ENCODE peak calls at places on chromosomes 12 and 14, in ten cellular contexts. F is progenitor cell of endocrine pancreas; T is DND-41; C is H9; Z is CD4-positive, alpha-beta T cell; U is thoracic aorta; I is epithelial cell of esophagus; K is right lobe of liver; O is WTC11; Y is HL-60. X is an unnamed sample.
A peak's percentile ranks its signal among the peaks of the same experiment; 100 is the strongest.

GRCh38 chr12:67765969-67766368 is 117.4 kb downstream of the DYRK2 start:
- DNase-seq in F (no peak), T (no peak), C (no peak), Z (no peak), U (no peak), I (no peak), K (no peak), O (no peak), Y (no peak), X (no peak)

GRCh38 chr12:57764662-57765002 is 2.2 kb downstream of the CYP27B1 start:
- DNase-seq in F (no peak), T (no peak), C (peak; percentile 59), Z (no peak), U (no peak), I (no peak), K (no peak), O (no peak), Y (no peak), X (peak; percentile 52)

GRCh38 chr14:72664651-72665050 is 229.2 kb downstream of the DPF3 start:
- DNase-seq in F (no peak), T (no peak), C (no peak), Z (no peak), U (no peak), I (no peak), K (no peak), O (no peak), Y (no peak), X (no peak)

GRCh38 chr14:22900088-22900799 is 17.2 kb downstream of the REM2 start:
- DNase-seq in F (no peak), T (peak; percentile 38), C (peak; percentile 64), Z (peak; percentile 41), U (no peak), I (peak; percentile 82), K (no peak), O (peak; percentile 28), Y (peak; percentile 66), X (peak; percentile 66)

GRCh38 chr14:77023001-77023996 is 5.2 kb downstream of the IRF2BPL start:
- DNase-seq in F (peak; percentile 57), T (no peak), C (peak; percentile 65), Z (no peak), U (no peak), I (peak; percentile 65), K (peak; percentile 91), O (peak; percentile 44), Y (no peak), X (peak; percentile 77)

GRCh38 chr12:92971869-92972524 is 42.9 kb upstream of the EEA1 start:
- DNase-seq in F (no peak), T (no peak), C (no peak), Z (no peak), U (no peak), I (peak; percentile 83), K (no peak), O (no peak), Y (peak; percentile 19), X (no peak)

GRCh38 chr12:15527201-15527782 is 205.0 kb downstream of the PTPRO start:
- DNase-seq in F (no peak), T (no peak), C (peak; percentile 53), Z (no peak), U (no peak), I (peak; percentile 41), K (no peak), O (no peak), Y (no peak), X (peak; percentile 14)

GRCh38 chr12:120939523-120939922 is 35.4 kb upstream of the SPPL3 start:
- DNase-seq in F (no peak), T (no peak), C (no peak), Z (no peak), U (no peak), I (no peak), K (no peak), O (no peak), Y (peak; percentile 88), X (no peak)

GRCh38 chr12:82149045-82149444 is 209.1 kb downstream of the CCDC59 start:
- DNase-seq in F (no peak), T (no peak), C (no peak), Z (no peak), U (no peak), I (no peak), K (no peak), O (no peak), Y (no peak), X (no peak)

GRCh38 chr14:92599786-92600185 is 86.2 kb downstream of the RIN3 start:
- DNase-seq in F (no peak), T (no peak), C (no peak), Z (no peak), U (no peak), I (peak; percentile 10), K (no peak), O (no peak), Y (no peak), X (no peak)

GRCh38 chr14:92601757-92602417 is 88.3 kb downstream of the RIN3 start:
- DNase-seq in F (no peak), T (no peak), C (no peak), Z (no peak), U (no peak), I (no peak), K (no peak), O (no peak), Y (no peak), X (no peak)

GRCh38 chr14:92601131-92601710 is 87.6 kb downstream of the RIN3 start:
- DNase-seq in F (no peak), T (no peak), C (no peak), Z (no peak), U (no peak), I (no peak), K (no peak), O (no peak), Y (no peak), X (no peak)

GRCh38 chr14:92598549-92598905 is 84.9 kb downstream of the RIN3 start:
- DNase-seq in F (no peak), T (no peak), C (no peak), Z (no peak), U (no peak), I (peak; percentile 75), K (no peak), O (no peak), Y (no peak), X (no peak)

GRCh38 chr14:92600318-92601053 is 86.9 kb downstream of the RIN3 start:
- DNase-seq in F (no peak), T (no peak), C (no peak), Z (no peak), U (no peak), I (peak; percentile 87), K (no peak), O (no peak), Y (peak; percentile 40), X (no peak)
- TF ChIP-seq CTCF in F (no peak), T (no peak), C (no peak), Z (no peak), U (no peak), I (no peak), K (no peak), O (no peak), Y (no peak), X (no peak)

GRCh38 chr12:19780460-19780859 is 341.2 kb downstream of the AEBP2 start:
- DNase-seq in F (no peak), T (no peak), C (no peak), Z (no peak), U (no peak), I (no peak), K (no peak), O (no peak), Y (no peak), X (no peak)

GRCh38 chr12:19778822-19779221 is 339.5 kb downstream of the AEBP2 start:
- DNase-seq in F (no peak), T (no peak), C (no peak), Z (no peak), U (no peak), I (no peak), K (no peak), O (no peak), Y (no peak), X (no peak)

GRCh38 chr12:19778111-19778688 is 338.9 kb downstream of the AEBP2 start:
- DNase-seq in F (no peak), T (no peak), C (no peak), Z (no peak), U (no peak), I (peak; percentile 4), K (no peak), O (no peak), Y (no peak), X (no peak)

GRCh38 chr12:19783547-19784444 is 344.5 kb downstream of the AEBP2 start:
- DNase-seq in F (no peak), T (no peak), C (peak; percentile 60), Z (no peak), U (no peak), I (no peak), K (no peak), O (peak; percentile 29), Y (no peak), X (no peak)

GRCh38 chr12:19779393-19780056 is 340.2 kb downstream of the AEBP2 start:
- DNase-seq in F (peak; percentile 44), T (no peak), C (peak; percentile 82), Z (no peak), U (no peak), I (no peak), K (no peak), O (peak; percentile 47), Y (no peak), X (no peak)
- TF ChIP-seq CTCF in F (peak; percentile 7), T (no peak), C (peak; percentile 10), Z (no peak), U (no peak), I (no peak), K (no peak), O (no peak), Y (no peak), X (no peak)

DNA sequence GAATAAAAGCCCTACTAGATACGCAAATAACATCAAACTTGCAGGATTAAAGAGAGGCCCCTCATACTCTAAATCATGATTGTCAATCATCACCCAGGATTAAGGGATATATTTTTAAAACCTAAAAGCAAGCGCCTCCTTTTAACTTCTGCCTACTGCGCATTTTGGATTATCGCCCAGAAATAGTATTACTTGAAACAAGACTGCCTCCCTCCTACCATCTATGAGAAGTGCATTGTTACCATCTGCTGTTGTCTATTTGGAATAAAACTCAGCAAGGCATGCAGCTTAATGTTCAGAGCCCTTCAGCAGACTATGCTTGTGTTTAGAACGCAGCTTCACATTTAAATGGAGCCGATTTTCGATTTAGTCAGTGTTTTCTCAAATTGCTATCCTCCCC is 79.6 kb downstream of the EXOC5 start:
- DNase-seq in F (no peak), T (no peak), C (no peak), Z (no peak), U (no peak), I (peak; percentile 42), K (no peak), O (no peak), Y (no peak), X (no peak)
- TF ChIP-seq CTCF in F (peak; percentile 25), T (peak; percentile 25), C (peak; percentile 48), Z (no peak), U (no peak), I (peak; percentile 58), K (no peak), O (no peak), Y (no peak), X (no peak)

DNA sequence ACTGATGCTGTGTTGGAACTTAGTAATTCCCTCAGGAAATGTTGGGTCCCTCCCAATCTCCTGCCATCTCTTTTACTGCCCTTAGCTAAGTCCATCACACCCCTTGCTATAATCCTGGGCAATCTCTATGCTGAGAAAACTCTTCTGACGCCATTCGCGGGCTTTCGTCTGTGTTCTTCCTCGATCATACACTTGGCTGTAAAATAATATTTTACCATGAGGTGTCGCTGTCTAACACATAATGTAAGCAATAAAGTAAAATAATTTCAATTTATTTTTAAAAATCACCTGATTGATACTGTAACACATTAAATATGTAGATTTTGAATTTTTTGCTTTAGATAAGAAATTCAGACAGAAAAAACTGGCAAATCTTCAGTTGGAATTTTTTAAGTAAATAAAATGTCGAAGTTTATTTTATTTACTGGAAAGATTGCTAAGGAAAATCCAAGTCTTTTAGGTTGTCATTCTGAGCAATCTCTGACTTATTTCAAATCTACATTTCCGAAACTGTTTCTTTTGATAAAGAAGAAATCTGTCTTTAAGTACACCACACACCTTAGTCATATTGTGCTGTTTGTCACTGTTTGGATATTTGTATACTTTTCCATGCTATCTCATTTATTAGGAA is 304.0 kb upstream of the SSTR1 start:
- DNase-seq in F (no peak), T (peak; percentile 7), C (no peak), Z (no peak), U (no peak), I (peak; percentile 49), K (no peak), O (no peak), Y (no peak), X (peak; percentile 17)
- TF ChIP-seq CTCF in F (peak; percentile 83), T (peak; percentile 72), C (peak; percentile 86), Z (peak; percentile 52), U (peak; percentile 53), I (peak; percentile 47), K (peak; percentile 62), O (peak; percentile 57), Y (peak; percentile 14), X (peak; percentile 73)